ENCODE peak calls at places on chromosomes 6 and 20, in ten cellular contexts. Q, B, Y, G, D, T, W, V, K and Z are unnamed samples.

GRCh38 chr6:91291071-91291470 is 704.2 kb upstream of the MAP3K7 start:
- DNase-seq in Q (no peak), B (no peak), Y (no peak), G (no peak), D (no peak), T (no peak), W (no peak), V (no peak), K (no peak), Z (no peak)

GRCh38 chr20:26169506-26169905 is 472.9 kb upstream of the ZNF337 start:
- DNase-seq in Q (no peak), B (no peak), Y (no peak), G (no peak), D (no peak), T (no peak), W (no peak), V (peak; percentile 52), K (no peak), Z (no peak)

GRCh38 chr6:100353276-100354015 is 111.3 kb downstream of the SIM1 start:
- DNase-seq in Q (no peak), B (no peak), Y (no peak), G (no peak), D (no peak), T (no peak), W (peak; percentile 68), V (no peak), K (no peak), Z (no peak)

GRCh38 chr20:25327521-25328235 is 63.0 kb downstream of the ABHD12 start:
- DNase-seq in Q (no peak), B (no peak), Y (no peak), G (no peak), D (no peak), T (no peak), W (no peak), V (no peak), K (no peak), Z (no peak)

GRCh38 chr6:99611148-99611547 is 4.5 kb downstream of the PRDM13 start:
- DNase-seq in Q (no peak), B (no peak), Y (no peak), G (no peak), D (no peak), T (no peak), W (no peak), V (no peak), K (peak; percentile 51), Z (no peak)

GRCh38 chr6:168390746-168391400 is 50.1 kb upstream of the SMOC2 start:
- DNase-seq in Q (no peak), B (no peak), Y (no peak), G (no peak), D (no peak), T (no peak), W (no peak), V (no peak), K (no peak), Z (no peak)

GRCh38 chr6:150637266-150637665 is 37.6 kb downstream of the PLEKHG1 start:
- DNase-seq in Q (no peak), B (no peak), Y (no peak), G (no peak), D (no peak), T (no peak), W (no peak), V (no peak), K (no peak), Z (no peak)

GRCh38 chr6:34021001-34021838 is 124.7 kb downstream of the GRM4 start:
- DNase-seq in Q (no peak), B (no peak), Y (no peak), G (peak; percentile 43), D (no peak), T (no peak), W (no peak), V (no peak), K (no peak), Z (no peak)

GRCh38 chr6:21800330-21800729 is 206.8 kb downstream of the SOX4 start:
- DNase-seq in Q (no peak), B (no peak), Y (no peak), G (no peak), D (no peak), T (no peak), W (no peak), V (no peak), K (no peak), Z (no peak)

GRCh38 chr6:56091159-56091869 is 156.1 kb downstream of the COL21A1 start:
- DNase-seq in Q (no peak), B (no peak), Y (no peak), G (no peak), D (no peak), T (no peak), W (peak; percentile 61), V (peak; percentile 72), K (no peak), Z (no peak)

GRCh38 chr6:70651326-70651905 is 16.3 kb upstream of the SMAP1 start:
- DNase-seq in Q (no peak), B (no peak), Y (no peak), G (peak; percentile 62), D (no peak), T (no peak), W (no peak), V (no peak), K (no peak), Z (no peak)

GRCh38 chr20:51462566-51463276 is 79.8 kb downstream of the NFATC2 start:
- DNase-seq in Q (peak; percentile 56), B (peak; percentile 35), Y (no peak), G (no peak), D (peak; percentile 86), T (peak; percentile 93), W (peak; percentile 62), V (no peak), K (no peak), Z (peak; percentile 73)

GRCh38 chr6:27591660-27592059 is 118.8 kb upstream of the ZNF184 start:
- DNase-seq in Q (no peak), B (no peak), Y (no peak), G (no peak), D (no peak), T (no peak), W (peak; percentile 71), V (peak; percentile 32), K (no peak), Z (no peak)

GRCh38 chr20:57996936-57997629 is 231.4 kb downstream of the ANKRD60 start:
- DNase-seq in Q (no peak), B (peak; percentile 70), Y (no peak), G (no peak), D (no peak), T (no peak), W (peak; percentile 40), V (peak; percentile 8), K (no peak), Z (no peak)

GRCh38 chr6:138005846-138006245 is 101.4 kb downstream of the PERP start:
- DNase-seq in Q (no peak), B (no peak), Y (no peak), G (no peak), D (no peak), T (no peak), W (no peak), V (no peak), K (no peak), Z (no peak)

GRCh38 chr6:4610256-4610655 is 165.9 kb upstream of the CDYL start:
- DNase-seq in Q (no peak), B (no peak), Y (no peak), G (no peak), D (peak; percentile 62), T (no peak), W (peak; percentile 74), V (peak; percentile 87), K (no peak), Z (peak; percentile 75)

GRCh38 chr20:5504061-5504739 is 187.4 kb upstream of the PROKR2 start:
- DNase-seq in Q (peak; percentile 72), B (no peak), Y (peak; percentile 58), G (no peak), D (peak; percentile 77), T (peak; percentile 76), W (peak; percentile 10), V (peak; percentile 27), K (no peak), Z (peak; percentile 64)
- H3K36me3 ChIP-seq in Q (no peaks in the 10 kb centered on the region), B (no peaks in the 10 kb centered on the region), Y (no peaks in the 10 kb centered on the region), G (no peaks in the 10 kb centered on the region), D (peaks cover 6% of the 10 kb centered on the region), T (no peaks in the 10 kb centered on the region), W (no peaks in the 10 kb centered on the region), V (no peaks in the 10 kb centered on the region), K (no peaks in the 10 kb centered on the region), Z (no peaks in the 10 kb centered on the region)

GRCh38 chr6:89661559-89661958 is 23.0 kb upstream of the LYRM2 start:
- DNase-seq in Q (no peak), B (no peak), Y (no peak), G (no peak), D (no peak), T (no peak), W (no peak), V (no peak), K (no peak), Z (no peak)
- H3K36me3 ChIP-seq in Q (peaks cover 98% of the 10 kb centered on the region), B (no peaks in the 10 kb centered on the region), Y (peaks cover 32% of the 10 kb centered on the region), G (peaks cover 46% of the 10 kb centered on the region), D (peaks cover 90% of the 10 kb centered on the region), T (peaks cover 22% of the 10 kb centered on the region), W (peaks cover 45% of the 10 kb centered on the region), V (peaks cover 11% of the 10 kb centered on the region), K (peaks cover 11% of the 10 kb centered on the region), Z (no peaks in the 10 kb centered on the region)

DNA sequence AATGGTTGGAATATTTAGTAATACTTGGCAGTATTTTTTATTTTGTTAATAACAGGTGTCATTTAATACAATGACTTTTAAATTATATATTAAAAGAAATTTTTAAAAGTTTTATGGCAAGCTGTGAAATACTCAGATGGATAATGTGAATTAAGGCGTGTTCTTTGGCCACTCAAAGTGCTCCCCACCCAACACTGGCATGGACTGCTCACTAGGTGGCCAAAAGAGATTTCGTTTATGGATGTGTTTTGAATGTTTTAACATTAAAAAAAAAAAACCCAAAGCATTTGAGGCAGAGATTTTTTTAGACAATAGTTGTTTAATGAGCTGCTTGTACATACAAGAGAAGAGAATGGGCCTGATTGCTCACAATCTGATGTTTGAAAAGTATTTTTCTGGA is 86.5 kb downstream of the QKI start:
- DNase-seq in Q (no peak), B (no peak), Y (no peak), G (no peak), D (no peak), T (no peak), W (no peak), V (no peak), K (no peak), Z (no peak)
- H3K36me3 ChIP-seq in Q (no peaks in the 10 kb centered on the region), B (no peaks in the 10 kb centered on the region), Y (no peaks in the 10 kb centered on the region), G (peaks cover 3% of the 10 kb centered on the region), D (no peaks in the 10 kb centered on the region), T (no peaks in the 10 kb centered on the region), W (no peaks in the 10 kb centered on the region), V (no peaks in the 10 kb centered on the region), K (no peaks in the 10 kb centered on the region), Z (no peaks in the 10 kb centered on the region)

DNA sequence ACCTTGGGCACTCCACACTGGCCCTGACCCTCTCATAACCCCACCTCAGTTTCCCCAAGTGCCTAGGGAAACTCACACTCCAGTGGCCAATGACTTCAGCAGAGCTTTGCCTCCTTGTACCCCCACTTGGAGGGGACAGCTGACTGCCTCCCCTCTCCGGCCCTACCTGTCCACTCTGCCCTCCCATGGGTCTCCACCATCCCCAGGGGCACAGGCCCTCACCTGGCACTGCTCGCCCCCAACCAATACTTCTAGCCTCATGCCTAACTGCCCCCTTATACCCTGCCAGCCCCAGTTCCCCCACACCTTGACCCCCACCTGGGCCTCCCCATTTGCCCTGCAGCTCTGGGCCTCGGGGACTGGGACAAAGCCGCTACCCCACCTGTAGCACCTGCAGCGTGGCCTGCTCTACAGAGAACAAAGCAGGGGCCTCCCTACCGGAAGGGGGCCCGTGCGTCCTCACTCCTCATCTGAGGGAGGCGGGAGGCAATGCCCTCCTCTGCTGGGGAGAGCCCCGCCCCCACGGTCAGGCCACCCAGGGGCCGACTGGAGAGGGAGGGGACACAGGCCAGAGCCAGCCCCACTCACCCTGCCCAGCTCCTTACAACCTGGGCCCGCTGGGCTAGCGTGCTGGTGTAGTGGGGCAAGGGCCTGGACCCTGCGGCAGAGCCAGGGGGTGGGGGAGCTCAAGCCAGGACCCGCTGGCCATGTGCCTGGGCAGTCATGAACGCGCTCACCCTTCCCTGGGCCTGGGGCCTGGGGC is 8.2 kb downstream of the LAMA5 start:
- DNase-seq in Q (no peak), B (no peak), Y (no peak), G (no peak), D (no peak), T (peak; percentile 53), W (no peak), V (no peak), K (no peak), Z (no peak)
- H3K36me3 ChIP-seq in Q (peaks cover 5% of the 10 kb centered on the region), B (no peaks in the 10 kb centered on the region), Y (no peaks in the 10 kb centered on the region), G (no peaks in the 10 kb centered on the region), D (peaks cover 8% of the 10 kb centered on the region), T (no peaks in the 10 kb centered on the region), W (no peaks in the 10 kb centered on the region), V (no peaks in the 10 kb centered on the region), K (no peaks in the 10 kb centered on the region), Z (no peaks in the 10 kb centered on the region)